ENCODE peak calls at places on chromosomes 5 and 9, in nine cellular contexts. R, H, U, Y, J, D, M, I and B are unnamed samples.

GRCh38 chr5:123365163-123365562 is 58.0 kb downstream of the CEP120 start:
- DNase-seq in U (no peak), D (no peak), R (no peak), M (no peak), I (no peak), H (no peak), J (no peak), Y (no peak), B (no peak)

GRCh38 chr5:175598774-175599173 is 59.1 kb upstream of the HRH2 start:
- DNase-seq in J (no peak), D (no peak), M (no peak), H (no peak), I (no peak), Y (no peak), U (no peak), R (no peak), B (no peak)

GRCh38 chr9:76655121-76655531 is 109.1 kb upstream of the PCA3 start:
- DNase-seq in H (no peak), R (no peak), Y (no peak), M (no peak), D (no peak), U (no peak), J (no peak), I (no peak), B (no peak)

GRCh38 chr9:92010705-92011536 is 60.9 kb upstream of the ROR2 start:
- DNase-seq in I (peak), J (no peak), H (no peak), U (no peak), R (no peak), M (no peak), D (no peak), Y (no peak), B (no peak)

GRCh38 chr5:72355706-72356299 is 35.6 kb downstream of the PTCD2 start:
- DNase-seq in R (no peak), J (peak), D (peak), U (no peak), Y (peak), M (peak), H (no peak), I (peak), B (no peak)

GRCh38 chr9:131254107-131254491 is 22.2 kb downstream of the FAM78A start:
- DNase-seq in R (no peak), I (no peak), H (no peak), U (no peak), Y (no peak), D (no peak), M (no peak), J (no peak), B (no peak)

GRCh38 chr5:154850255-154851062 is at the start of gene FAXDC2:
- DNase-seq in J (peak), D (no peak), M (peak), I (peak), H (peak), U (peak), Y (peak), R (no peak), B (no peak)

GRCh38 chr5:113378960-113379541 is 55.7 kb downstream of the TSSK1B start:
- DNase-seq in I (peak), U (peak), J (peak), Y (peak), H (peak), R (no peak), D (peak), M (peak), B (peak)

GRCh38 chr5:133941456-133942196 is 26.8 kb downstream of the C5orf15 start:
- DNase-seq in U (no peak), J (no peak), R (no peak), Y (no peak), H (no peak), D (no peak), I (no peak), M (no peak), B (no peak)

GRCh38 chr9:37551888-37552287 is 24.3 kb downstream of the FBXO10 start:
- DNase-seq in H (no peak), D (no peak), R (no peak), U (no peak), M (no peak), Y (no peak), I (no peak), J (no peak), B (no peak)

GRCh38 chr5:131169810-131170539 is 769 bp upstream of the LYRM7 start:
- DNase-seq in M (no peak), I (no peak), J (peak), Y (no peak), H (no peak), U (no peak), D (no peak), R (no peak), B (no peak)

GRCh38 chr5:158819840-158820620 is 279.7 kb downstream of the EBF1 start:
- DNase-seq in M (peak), I (no peak), H (no peak), U (peak), D (no peak), J (peak), Y (peak), R (no peak), B (peak)

GRCh38 chr5:37208883-37209808 is 40.0 kb downstream of the CPLANE1 start:
- DNase-seq in H (no peak), U (no peak), M (no peak), J (no peak), Y (no peak), D (no peak), R (no peak), I (no peak), B (no peak)

GRCh38 chr5:159051431-159052281 is 48.1 kb downstream of the EBF1 start:
- DNase-seq in U (no peak), D (no peak), R (peak), H (peak), Y (peak), J (peak), I (peak), M (no peak), B (peak)

GRCh38 chr5:119117237-119117636 is 46.4 kb downstream of the DMXL1 start:
- DNase-seq in R (no peak), J (no peak), U (no peak), D (no peak), M (no peak), H (no peak), Y (no peak), I (no peak), B (no peak)

DNA sequence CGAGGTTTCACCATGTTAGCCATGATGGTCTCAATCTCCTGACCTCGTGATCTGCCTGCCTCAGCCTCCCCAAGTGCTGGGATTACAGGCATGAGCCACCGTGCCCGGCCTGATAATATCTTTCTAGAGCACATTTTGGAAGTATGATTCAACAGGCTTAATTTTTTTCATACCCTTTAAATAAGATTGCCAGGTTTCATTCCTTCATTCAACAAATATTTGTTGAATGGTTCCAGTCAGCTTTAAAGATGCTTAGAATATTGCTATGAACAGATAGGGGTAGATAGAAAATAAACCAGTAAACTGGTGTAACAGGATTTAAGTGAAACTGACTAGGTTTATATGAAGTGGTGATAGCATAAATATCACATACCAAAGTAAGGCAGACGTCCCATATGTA is 41.3 kb downstream of the DMXL1 start:
- DNase-seq in R (no peak), I (no peak), H (no peak), J (no peak), M (no peak), Y (no peak), D (no peak), U (no peak), B (no peak)
- H3K4me3 ChIP-seq in R (no peak), I (no peak), H (no peak), J (no peak), M (no peak), Y (no peak), D (no peak), U (no peak), B (no peak)

DNA sequence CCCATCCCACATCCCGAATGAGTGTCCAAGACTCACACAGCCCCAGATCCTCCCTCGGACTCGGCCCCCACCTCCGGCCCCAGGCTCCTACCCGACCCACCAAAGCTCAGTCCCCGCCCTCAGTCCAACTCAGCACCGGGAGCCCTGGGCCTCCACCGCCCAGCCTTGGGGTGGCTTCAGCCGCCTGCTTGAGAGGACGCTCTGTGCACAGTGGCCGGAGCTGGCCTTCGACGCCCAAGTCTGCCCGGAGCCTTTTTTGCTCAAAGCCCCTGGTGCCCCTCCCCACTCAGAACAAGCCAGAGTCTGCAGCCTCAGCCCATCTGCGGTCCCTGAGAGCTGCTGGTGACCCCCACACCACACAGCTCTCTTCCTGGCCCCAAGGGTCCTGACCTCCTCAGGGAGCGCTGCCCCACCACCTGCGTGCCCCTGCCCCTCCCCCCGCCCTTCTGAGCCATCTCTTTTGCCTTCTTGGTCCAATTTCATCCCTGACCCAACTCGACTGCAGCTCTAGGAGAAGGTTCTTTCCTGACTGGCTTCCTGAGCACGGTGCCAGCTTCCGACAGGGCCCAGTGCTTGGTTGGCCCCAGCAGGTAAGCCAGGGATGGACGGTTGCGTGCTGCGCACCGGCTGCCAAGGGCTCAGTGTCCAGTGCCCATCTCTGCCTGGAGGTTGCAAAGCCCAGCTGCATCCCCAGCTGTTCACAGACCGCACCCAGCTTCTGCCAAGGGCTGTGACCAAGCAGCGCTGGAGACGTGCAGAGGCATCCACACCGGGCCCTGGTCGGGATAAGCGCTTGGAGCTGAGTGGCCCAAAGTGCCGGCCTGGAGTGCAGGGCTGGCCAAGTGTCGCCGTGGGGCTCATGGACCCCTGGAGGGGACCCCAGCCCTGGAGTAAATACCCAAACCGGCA is 27.7 kb upstream of the NSMF start:
- DNase-seq in M (no peak), H (no peak), J (no peak), U (no peak), Y (no peak), D (no peak), R (peak), I (no peak), B (no peak)
- H3K4me3 ChIP-seq in M (no peak), H (no peak), J (no peak), U (no peak), Y (no peak), D (no peak), R (no peak), I (no peak), B (no peak)

GRCh38 chr5:5092149-5092548 is 48.0 kb upstream of the ADAMTS16 start:
- DNase-seq in R (no peak), U (no peak), M (no peak), D (no peak), H (no peak), J (no peak), Y (no peak), I (no peak), B (no peak)

GRCh38 chr5:5089895-5090649 is 50.1 kb upstream of the ADAMTS16 start:
- DNase-seq in I (no peak), H (no peak), R (no peak), Y (no peak), M (no peak), U (no peak), J (no peak), D (no peak), B (no peak)
- H3K4me3 ChIP-seq in I (no peak), H (no peak), R (no peak), Y (no peak), M (no peak), U (no peak), J (no peak), D (no peak), B (no peak)

DNA sequence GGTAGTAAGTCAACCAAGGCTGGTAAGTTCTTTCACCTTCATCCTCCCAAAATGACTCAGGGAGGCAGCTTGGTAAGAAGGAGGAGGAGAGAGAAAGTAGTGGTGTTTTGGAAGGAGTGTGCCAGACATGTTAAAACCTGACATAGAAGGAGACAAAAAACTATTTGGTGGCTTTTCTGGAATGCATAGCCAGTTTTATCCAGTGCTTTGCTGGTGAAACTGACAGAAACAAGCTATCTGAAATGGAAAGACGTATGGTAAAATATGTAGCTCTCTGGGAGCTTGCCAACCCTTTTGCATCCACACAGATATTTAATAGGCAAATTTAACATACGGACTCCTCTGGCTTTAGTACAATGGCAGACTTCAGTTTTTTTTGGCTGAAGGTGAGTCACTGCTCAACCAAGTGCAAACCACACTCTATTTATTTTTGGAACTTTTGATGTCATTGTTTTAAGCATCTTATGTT is 45.4 kb downstream of the RAB14 start:
- DNase-seq in U (peak), J (peak), H (no peak), D (no peak), Y (peak), R (no peak), M (peak), I (no peak), B (no peak)
- H3K4me3 ChIP-seq in U (no peak), J (no peak), H (no peak), D (no peak), Y (no peak), R (no peak), M (no peak), I (no peak), B (no peak)

GRCh38 chr5:173055983-173056782 is at the start of gene CREBRF:
- DNase-seq in D (peak), U (peak), M (peak), I (peak), H (peak), Y (peak), J (peak), R (peak), B (peak)
- H3K4me3 ChIP-seq in D (peak), U (peak), M (peak), I (peak), H (peak), Y (peak), J (peak), R (peak), B (peak)

GRCh38 chr5:147509710-147510651 is at the start of gene DPYSL3:
- DNase-seq in H (peak), M (peak), Y (peak), J (peak), R (peak), I (peak), D (peak), U (peak), B (peak)

GRCh38 chr5:147504535-147504934 is 5.3 kb downstream of the DPYSL3 start:
- DNase-seq in J (no peak), Y (no peak), H (no peak), R (no peak), M (no peak), D (no peak), U (no peak), I (no peak), B (no peak)

GRCh38 chr5:147509041-147509709 is 693 bp downstream of the DPYSL3 start:
- DNase-seq in M (peak), D (no peak), H (peak), R (peak), I (peak), Y (peak), U (no peak), J (peak), B (peak)

GRCh38 chr5:147508711-147509040 is 1.2 kb downstream of the DPYSL3 start:
- DNase-seq in J (no peak), D (no peak), M (peak), R (no peak), I (no peak), H (no peak), Y (no peak), U (no peak), B (no peak)

GRCh38 chr5:147507480-147508126 is 2.3 kb downstream of the DPYSL3 start:
- DNase-seq in H (no peak), Y (peak), U (no peak), I (peak), J (peak), R (no peak), D (no peak), M (peak), B (peak)
- H3K4me3 ChIP-seq in H (no peak), Y (peak), U (peak), I (no peak), J (no peak), R (no peak), D (no peak), M (no peak), B (peak)

GRCh38 chr5:91264311-91265051 is 118.6 kb downstream of the ARRDC3 start:
- DNase-seq in U (no peak), R (no peak), M (no peak), J (no peak), I (peak), H (no peak), D (no peak), Y (no peak), B (no peak)
- H3K4me3 ChIP-seq in U (no peak), R (no peak), M (no peak), J (no peak), I (no peak), H (no peak), D (no peak), Y (no peak), B (no peak)

DNA sequence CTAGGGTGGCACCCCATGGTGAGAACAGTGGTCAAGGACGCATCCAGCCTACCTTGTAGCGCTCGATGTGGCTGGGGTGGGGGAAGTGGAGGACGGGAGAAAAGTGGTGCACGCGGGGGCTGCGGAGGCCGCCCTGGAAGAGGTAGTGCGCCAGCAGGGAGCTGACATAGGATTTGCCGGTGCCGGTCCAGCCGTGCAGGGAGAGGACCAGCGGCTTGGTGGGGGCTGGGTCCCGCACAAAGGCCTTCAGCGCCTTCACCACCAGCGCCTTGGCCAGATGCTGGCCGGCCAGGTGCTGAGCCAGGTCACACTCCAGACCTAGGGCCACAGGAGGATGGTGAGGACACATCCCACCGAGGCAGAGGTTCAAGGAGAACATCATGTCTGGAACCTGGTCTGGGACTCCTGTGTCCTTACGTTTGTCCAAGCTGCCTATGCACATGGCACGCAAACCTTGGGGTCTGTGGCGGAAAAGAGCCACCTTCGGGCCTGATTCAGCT is 797 bp downstream of the TOR2A start:
- DNase-seq in U (no peak), D (no peak), I (no peak), H (no peak), R (peak), M (no peak), Y (no peak), J (no peak), B (no peak)
- H3K4me3 ChIP-seq in U (peak), D (peak), I (no peak), H (peak), R (peak), M (peak), Y (peak), J (peak), B (peak)

DNA sequence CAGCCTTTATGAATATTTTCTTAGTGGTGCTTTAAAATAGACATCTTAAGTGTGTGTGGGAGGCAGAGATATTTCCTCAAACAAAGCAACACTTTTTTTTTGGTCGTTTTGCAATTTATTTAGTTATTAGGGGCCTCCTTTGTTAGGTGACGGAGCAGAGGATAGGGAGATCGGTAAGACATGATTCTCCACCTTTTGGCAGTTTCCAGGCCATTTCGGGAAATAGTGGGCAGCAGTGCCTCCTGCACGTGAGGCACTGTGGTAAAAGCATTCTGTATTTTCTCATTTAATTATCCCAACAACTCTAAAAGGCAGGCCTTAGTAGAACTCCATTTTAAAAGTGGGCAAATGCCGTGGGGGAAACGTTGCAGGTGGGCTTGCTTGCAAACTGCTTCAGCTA is 1.9 kb downstream of the OCLN start:
- DNase-seq in I (no peak), U (no peak), H (no peak), R (no peak), J (no peak), Y (no peak), M (no peak), D (no peak), B (no peak)
- H3K4me3 ChIP-seq in I (no peak), U (no peak), H (peak), R (peak), J (no peak), Y (no peak), M (no peak), D (peak), B (peak)

GRCh38 chr9:105318729-105319513 is 74.5 kb downstream of the SLC44A1 start:
- DNase-seq in Y (no peak), D (no peak), R (no peak), J (no peak), H (peak), I (no peak), M (no peak), U (no peak), B (no peak)

GRCh38 chr9:105313238-105313637 is 68.8 kb downstream of the SLC44A1 start:
- DNase-seq in M (no peak), U (no peak), D (no peak), I (no peak), R (no peak), J (no peak), Y (no peak), H (no peak), B (no peak)

GRCh38 chr9:105319514-105319863 is 75.0 kb downstream of the SLC44A1 start:
- DNase-seq in M (no peak), J (no peak), R (no peak), D (no peak), U (no peak), H (no peak), I (no peak), Y (no peak), B (no peak)

GRCh38 chr9:105320568-105320967 is 76.1 kb downstream of the SLC44A1 start:
- DNase-seq in M (no peak), R (no peak), Y (no peak), I (no peak), J (no peak), D (no peak), H (no peak), U (no peak), B (no peak)

GRCh38 chr9:105316703-105317102 is 72.3 kb downstream of the SLC44A1 start:
- DNase-seq in R (no peak), H (no peak), M (no peak), J (no peak), I (no peak), Y (no peak), D (no peak), U (no peak), B (no peak)
- H3K4me3 ChIP-seq in R (no peak), H (no peak), M (no peak), J (no peak), I (no peak), Y (no peak), D (no peak), U (no peak), B (no peak)